ENCODE peak calls at places on chromosomes 11 and 22, in five cellular contexts. B is fibroblast of lung, U is left ventricle myocardium inferior, Q is body of pancreas, A is psoas muscle. M is an unnamed sample.

GRCh38 chr22:48750826-48751440 is 1076.7 kb downstream of the BRD1 start:
- DNase-seq in B (no peak), U (no peak), Q (no peak), A (no peak), M (no peak)

GRCh38 chr11:35859311-35859710 is 84.6 kb upstream of the LDLRAD3 start:
- DNase-seq in B (peak), U (no peak), Q (no peak), A (no peak), M (peak)

GRCh38 chr11:70164705-70165104 is 38.4 kb upstream of the FADD start:
- DNase-seq in B (no peak), U (no peak), Q (no peak), A (no peak), M (no peak)

GRCh38 chr22:36506637-36507517 is at the start of gene FOXRED2:
- DNase-seq in B (peak), U (peak), Q (peak), A (peak), M (peak)

GRCh38 chr11:13016415-13016814 is 7.3 kb downstream of the RASSF10 start:
- DNase-seq in B (no peak), U (no peak), Q (no peak), A (no peak), M (no peak)

GRCh38 chr11:100403817-100404216 is 283.3 kb upstream of the ARHGAP42 start:
- DNase-seq in B (peak), U (no peak), Q (no peak), A (no peak), M (peak)

GRCh38 chr22:22820626-22821025 is 67.0 kb upstream of the IGLL5 start:
- DNase-seq in B (no peak), U (no peak), Q (no peak), A (no peak), M (no peak)

GRCh38 chr11:43853766-43854165 is 26.9 kb upstream of the ALKBH3 start:
- DNase-seq in B (no peak), U (no peak), Q (no peak), A (no peak), M (no peak)

GRCh38 chr22:31329029-31329428 is 17.1 kb downstream of the PATZ1 start:
- DNase-seq in B (peak), U (no peak), Q (no peak), A (no peak), M (no peak)

GRCh38 chr22:39690901-39691620 is 120.5 kb downstream of the CACNA1I start:
- DNase-seq in B (no peak), U (no peak), Q (no peak), A (no peak), M (no peak)

GRCh38 chr22:32836286-32836859 is 34.9 kb downstream of the TIMP3 start:
- DNase-seq in B (no peak), U (no peak), Q (no peak), A (no peak), M (no peak)

GRCh38 chr11:19832166-19832750 is 119.6 kb downstream of the NAV2 start:
- DNase-seq in B (no peak), U (no peak), Q (no peak), A (no peak), M (no peak)

GRCh38 chr22:22871536-22872278 is 15.9 kb upstream of the IGLL5 start:
- DNase-seq in B (no peak), U (no peak), Q (no peak), A (no peak), M (no peak)

GRCh38 chr11:112644410-112645131 is 316.6 kb upstream of the NCAM1 start:
- DNase-seq in B (no peak), U (no peak), Q (no peak), A (no peak), M (no peak)

GRCh38 chr11:93753241-93753640 is 11.8 kb downstream of the C11orf54 start:
- DNase-seq in B (no peak), U (no peak), Q (no peak), A (no peak), M (no peak)

GRCh38 chr11:122778148-122778547 is 60.2 kb upstream of the CRTAM start:
- DNase-seq in B (peak), U (no peak), Q (no peak), A (no peak), M (no peak)

DNA sequence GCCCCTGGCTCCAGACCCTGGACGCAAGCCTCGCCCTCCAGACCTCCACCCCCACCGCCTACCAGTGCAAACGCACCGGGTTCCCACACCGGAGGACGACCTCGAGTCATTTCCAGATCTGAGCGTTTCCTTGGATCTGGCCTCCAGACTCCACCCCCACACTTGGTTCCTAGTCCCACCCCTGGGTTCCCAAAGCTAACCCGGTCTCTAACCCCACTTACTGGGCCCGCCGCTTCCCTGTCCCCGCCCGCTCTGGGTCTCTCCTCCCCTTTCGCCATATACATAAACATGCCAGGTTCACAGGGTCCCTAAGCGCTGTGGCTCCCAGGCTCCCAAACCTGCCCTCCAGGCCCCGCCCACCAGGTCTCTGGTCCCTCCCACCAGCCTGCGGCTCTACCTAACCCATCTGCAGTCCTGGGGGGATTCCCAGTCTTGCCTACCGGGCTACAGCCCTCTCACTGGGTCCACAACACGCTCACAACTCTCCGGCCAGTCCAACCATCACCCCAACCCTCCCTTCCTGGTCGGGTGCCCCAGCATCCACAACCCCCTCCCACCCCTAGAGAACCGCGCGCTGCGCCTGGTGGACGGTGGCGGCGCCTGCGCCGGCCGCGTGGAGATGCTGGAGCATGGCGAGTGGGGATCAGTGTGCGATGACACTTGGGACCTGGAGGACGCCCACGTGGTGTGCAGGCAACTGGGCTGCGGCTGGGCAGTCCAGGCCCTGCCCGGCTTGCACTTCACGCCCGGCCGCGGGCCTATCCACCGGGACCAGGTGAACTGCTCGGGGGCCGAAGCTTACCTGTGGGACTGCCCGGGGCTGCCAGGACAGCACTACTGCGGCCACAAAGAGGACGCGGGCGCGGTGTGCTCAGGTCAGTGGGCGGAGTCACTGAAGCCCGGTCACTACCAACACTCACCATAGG is 36.8 kb downstream of the CD6 start:
- DNase-seq in B (no peak), U (no peak), Q (peak), A (no peak), M (no peak)
- H3K4me3 ChIP-seq in B (no peak), U (peak), Q (no peak), A (peak), M (peak)

DNA sequence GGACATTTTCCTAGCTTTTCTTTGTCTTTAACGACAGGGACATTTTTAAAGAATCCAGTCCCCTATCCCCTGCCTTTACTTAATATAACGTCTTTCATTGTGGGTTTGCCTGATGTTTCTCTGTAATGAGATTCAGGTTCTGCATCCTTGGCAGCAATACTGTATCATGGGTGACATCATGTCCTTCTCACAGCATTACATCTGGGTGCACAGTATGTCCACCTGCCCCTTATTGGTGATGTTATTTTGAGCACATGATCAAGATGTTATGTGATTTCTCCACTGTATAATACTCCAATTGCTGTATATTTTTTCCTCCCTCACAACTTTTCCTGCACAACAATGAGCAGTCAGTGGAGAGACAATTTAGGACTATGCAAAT is 9.7 kb upstream of the STK33 start:
- DNase-seq in B (peak), U (no peak), Q (no peak), A (no peak), M (no peak)
- H3K27ac ChIP-seq in B (no peak), U (no peak), Q (no peak), A (no peak), M (peak)

DNA sequence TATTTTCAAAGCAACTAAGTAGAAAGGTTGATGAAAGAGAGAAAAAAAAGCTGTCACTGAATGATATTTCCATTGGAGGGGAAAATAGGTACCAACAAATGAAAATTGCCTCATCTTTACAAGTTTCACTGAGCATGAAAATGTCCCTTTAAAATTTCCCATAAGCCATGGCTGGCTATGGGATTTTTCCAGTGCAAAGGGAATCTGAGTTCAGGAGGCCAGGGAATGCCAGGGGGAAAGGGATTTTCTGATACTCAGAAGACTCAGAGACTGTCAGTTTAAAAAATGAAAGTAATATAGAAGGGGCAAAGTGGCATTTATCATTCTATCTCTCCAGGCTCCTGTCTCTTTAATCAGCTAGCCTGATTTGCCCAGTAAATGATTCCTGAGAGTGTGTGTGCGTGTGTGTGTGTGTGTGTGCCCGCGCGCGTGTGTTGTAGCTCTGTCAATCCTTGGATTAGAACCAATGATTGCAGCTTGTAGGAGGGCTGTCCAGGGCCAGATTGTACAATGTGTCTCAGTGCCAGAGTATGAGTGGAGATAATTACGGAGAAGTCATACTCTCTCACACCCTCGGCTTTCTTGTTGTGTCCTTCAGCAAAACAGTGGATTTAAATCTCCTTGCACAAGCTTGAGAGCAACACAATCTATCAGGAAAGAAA is at the start of gene NTM:
- DNase-seq in B (peak), U (peak), Q (peak), A (peak), M (no peak)
- H3K4me3 ChIP-seq in B (no peak), U (peak), Q (no peak), A (peak), M (no peak)

DNA sequence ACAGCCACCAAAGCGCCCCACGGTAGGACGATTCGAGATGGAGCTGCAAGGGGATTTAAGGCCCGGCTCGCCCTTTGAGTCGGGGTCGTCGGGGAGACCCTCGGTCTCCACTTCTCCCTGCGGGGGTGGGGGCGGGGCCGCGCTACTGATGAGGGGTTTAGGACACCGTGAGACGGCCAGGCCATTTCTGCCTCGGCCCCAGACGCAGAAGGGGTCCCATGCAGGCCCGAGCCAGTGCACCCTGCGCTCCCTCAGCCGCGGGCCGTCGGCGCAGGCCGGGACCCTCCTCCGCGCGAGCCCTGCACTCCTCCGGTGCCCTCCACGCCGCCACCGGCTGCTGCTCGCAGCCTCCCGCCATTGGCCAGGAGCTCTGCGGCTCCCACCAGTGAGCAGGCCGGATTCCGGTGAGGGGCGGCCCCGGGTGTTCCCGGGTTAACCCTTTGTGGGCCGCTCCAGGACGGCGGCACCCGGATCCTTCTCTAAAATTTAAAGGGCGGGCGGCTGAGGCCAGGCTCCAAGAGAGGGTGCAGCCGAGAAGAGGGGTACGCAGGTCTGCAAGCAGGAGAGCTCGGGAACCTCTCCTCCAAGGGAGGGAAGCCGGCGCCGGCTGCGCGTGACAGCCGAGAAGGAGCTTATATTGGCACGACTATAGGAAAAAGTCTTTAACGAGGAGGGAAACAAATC is 18.0 kb downstream of the CREB3L1 start:
- DNase-seq in B (peak), U (peak), Q (peak), A (peak), M (peak)
- H3K27ac ChIP-seq in B (peak), U (peak), Q (no peak), A (no peak), M (peak)

DNA sequence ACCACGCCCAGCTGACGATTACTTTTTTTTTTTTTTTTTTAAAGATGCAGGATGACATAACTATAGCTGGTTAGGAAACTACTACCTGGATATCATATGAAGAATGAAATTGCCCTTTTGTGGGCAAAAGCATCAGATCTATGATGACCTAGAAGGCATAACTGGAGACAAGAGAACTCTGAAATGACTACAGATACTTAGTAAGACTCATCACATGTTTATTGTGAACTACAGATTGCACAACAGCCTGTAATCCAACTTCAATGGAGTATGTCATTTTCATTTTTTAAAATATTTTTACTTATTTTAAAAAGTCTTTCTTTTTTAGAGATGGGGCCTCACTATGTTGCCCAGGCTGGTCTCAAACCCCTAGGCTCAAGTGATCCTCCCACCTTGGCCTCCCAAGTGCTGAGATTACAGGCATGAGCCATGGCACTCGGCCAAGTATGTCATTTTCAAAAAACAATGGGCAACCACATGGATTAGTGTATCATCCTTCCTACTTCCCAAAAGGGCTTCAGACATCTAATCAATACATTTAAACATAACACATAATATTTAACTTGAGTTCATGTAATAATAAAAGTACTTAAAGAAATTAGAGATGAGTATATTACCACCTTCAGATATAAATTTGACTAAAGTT is 3.3 kb downstream of the MTMR2 start:
- DNase-seq in B (no peak), U (no peak), Q (no peak), A (no peak), M (no peak)
- H3K4me3 ChIP-seq in B (no peak), U (no peak), Q (no peak), A (no peak), M (no peak)

M was measured in brain microvascular endothelial cell.